ENCODE peak calls at places on chromosomes 7 and 10, in seven cellular contexts. One of them, this sample, is unnamed.

GRCh38 chr10:119316729-119317097 is 109.3 kb downstream of the GRK5 start:
- DNase-seq in CD8-positive, alpha-beta memory T cell: no peak
- DNase-seq in astrocyte: peak; percentile 86
- DNase-seq in A549: peak; percentile 94
- DNase-seq in aorta: no peak
- DNase-seq in GM23248: peak; percentile 89
- DNase-seq in suprapubic skin: no peak
- DNase-seq in this sample: no peak

GRCh38 chr7:602341-603141 is 82.9 kb upstream of the PDGFA start:
- DNase-seq in CD8-positive, alpha-beta memory T cell: no peak
- DNase-seq in astrocyte: no peak
- DNase-seq in A549: no peak
- DNase-seq in aorta: peak; percentile 83
- DNase-seq in GM23248: peak; percentile 17
- DNase-seq in suprapubic skin: peak; percentile 69
- DNase-seq in this sample: no peak

GRCh38 chr10:59970396-59971368 is 64.3 kb upstream of the CCDC6 start:
- DNase-seq in CD8-positive, alpha-beta memory T cell: no peak
- DNase-seq in astrocyte: no peak
- DNase-seq in A549: no peak
- DNase-seq in aorta: no peak
- DNase-seq in GM23248: no peak
- DNase-seq in suprapubic skin: no peak
- DNase-seq in this sample: no peak

GRCh38 chr10:17781856-17782255 is 27.3 kb upstream of the MRC1 start:
- DNase-seq in CD8-positive, alpha-beta memory T cell: no peak
- DNase-seq in astrocyte: no peak
- DNase-seq in A549: peak; percentile 31
- DNase-seq in aorta: no peak
- DNase-seq in GM23248: no peak
- DNase-seq in suprapubic skin: no peak
- DNase-seq in this sample: no peak

GRCh38 chr7:117165656-117166055 is 157.2 kb downstream of the WNT2 start:
- DNase-seq in CD8-positive, alpha-beta memory T cell: no peak
- DNase-seq in astrocyte: no peak
- DNase-seq in A549: no peak
- DNase-seq in aorta: no peak
- DNase-seq in GM23248: no peak
- DNase-seq in suprapubic skin: no peak
- DNase-seq in this sample: no peak

GRCh38 chr7:130365511-130366441 is 14.5 kb upstream of the CPA1 start:
- DNase-seq in CD8-positive, alpha-beta memory T cell: peak; percentile 54
- DNase-seq in astrocyte: peak; percentile 99
- DNase-seq in A549: no peak
- DNase-seq in aorta: no peak
- DNase-seq in GM23248: peak; percentile 88
- DNase-seq in suprapubic skin: peak; percentile 54
- DNase-seq in this sample: peak; percentile 9

GRCh38 chr10:109374215-109374614 is 549.1 kb downstream of the XPNPEP1 start:
- DNase-seq in CD8-positive, alpha-beta memory T cell: no peak
- DNase-seq in astrocyte: peak; percentile 72
- DNase-seq in A549: no peak
- DNase-seq in aorta: no peak
- DNase-seq in GM23248: peak; percentile 87
- DNase-seq in suprapubic skin: no peak
- DNase-seq in this sample: no peak

GRCh38 chr10:116271593-116272496 is 1.2 kb downstream of the GFRA1 start:
- DNase-seq in CD8-positive, alpha-beta memory T cell: no peak
- DNase-seq in astrocyte: no peak
- DNase-seq in A549: no peak
- DNase-seq in aorta: peak; percentile 82
- DNase-seq in GM23248: peak; percentile 64
- DNase-seq in suprapubic skin: peak; percentile 72
- DNase-seq in this sample: no peak

GRCh38 chr7:83119002-83119358 is 43.7 kb downstream of the PCLO start:
- DNase-seq in CD8-positive, alpha-beta memory T cell: no peak
- DNase-seq in astrocyte: no peak
- DNase-seq in A549: no peak
- DNase-seq in aorta: no peak
- DNase-seq in GM23248: no peak
- DNase-seq in suprapubic skin: no peak
- DNase-seq in this sample: no peak

GRCh38 chr7:22663319-22663718 is 63.7 kb upstream of the IL6 start:
- DNase-seq in CD8-positive, alpha-beta memory T cell: no peak
- DNase-seq in astrocyte: peak; percentile 62
- DNase-seq in A549: no peak
- DNase-seq in aorta: no peak
- DNase-seq in GM23248: peak; percentile 78
- DNase-seq in suprapubic skin: no peak
- DNase-seq in this sample: no peak

GRCh38 chr7:124810605-124811004 is 45.0 kb upstream of the GPR37 start:
- DNase-seq in CD8-positive, alpha-beta memory T cell: no peak
- DNase-seq in astrocyte: no peak
- DNase-seq in A549: no peak
- DNase-seq in aorta: no peak
- DNase-seq in GM23248: no peak
- DNase-seq in suprapubic skin: no peak
- DNase-seq in this sample: no peak

GRCh38 chr10:101848894-101849351 is 5.3 kb upstream of the KCNIP2 start:
- DNase-seq in CD8-positive, alpha-beta memory T cell: no peak
- DNase-seq in astrocyte: peak; percentile 20
- DNase-seq in A549: no peak
- DNase-seq in aorta: no peak
- DNase-seq in GM23248: no peak
- DNase-seq in suprapubic skin: no peak
- DNase-seq in this sample: no peak

GRCh38 chr10:129760416-129760815 is 203.7 kb downstream of the EBF3 start:
- DNase-seq in CD8-positive, alpha-beta memory T cell: no peak
- DNase-seq in astrocyte: no peak
- DNase-seq in A549: no peak
- DNase-seq in aorta: peak; percentile 23
- DNase-seq in GM23248: no peak
- DNase-seq in suprapubic skin: no peak
- DNase-seq in this sample: no peak

GRCh38 chr10:132681858-132682755 is 103.8 kb downstream of the NKX6-2 start:
- DNase-seq in CD8-positive, alpha-beta memory T cell: no peak
- DNase-seq in astrocyte: no peak
- DNase-seq in A549: no peak
- DNase-seq in aorta: peak; percentile 48
- DNase-seq in GM23248: no peak
- DNase-seq in suprapubic skin: peak; percentile 31
- DNase-seq in this sample: no peak

GRCh38 chr10:60194421-60194820 is 195.3 kb downstream of the ANK3 start:
- DNase-seq in CD8-positive, alpha-beta memory T cell: no peak
- DNase-seq in astrocyte: no peak
- DNase-seq in A549: no peak
- DNase-seq in aorta: no peak
- DNase-seq in GM23248: no peak
- DNase-seq in suprapubic skin: no peak
- DNase-seq in this sample: no peak

GRCh38 chr7:151671514-151671913 is 151.8 kb upstream of the RHEB start:
- DNase-seq in CD8-positive, alpha-beta memory T cell: no peak
- DNase-seq in astrocyte: peak; percentile 31
- DNase-seq in A549: no peak
- DNase-seq in aorta: no peak
- DNase-seq in GM23248: no peak
- DNase-seq in suprapubic skin: peak; percentile 14
- DNase-seq in this sample: no peak
- H3K27ac ChIP-seq in CD8-positive, alpha-beta memory T cell: no peak overlapping the region
- H3K27ac ChIP-seq in astrocyte: no peak overlapping the region
- H3K27ac ChIP-seq in A549: no peak overlapping the region
- H3K27ac ChIP-seq in aorta: no peak overlapping the region
- H3K27ac ChIP-seq in GM23248: no peak overlapping the region
- H3K27ac ChIP-seq in suprapubic skin: no peak overlapping the region
- H3K27ac ChIP-seq in this sample: no peak overlapping the region

GRCh38 chr10:48477181-48477580 is 127.7 kb downstream of the ARHGAP22 start:
- DNase-seq in CD8-positive, alpha-beta memory T cell: no peak
- DNase-seq in astrocyte: no peak
- DNase-seq in A549: no peak
- DNase-seq in aorta: no peak
- DNase-seq in GM23248: no peak
- DNase-seq in suprapubic skin: no peak
- DNase-seq in this sample: no peak

GRCh38 chr10:48476279-48476982 is 128.4 kb downstream of the ARHGAP22 start:
- DNase-seq in CD8-positive, alpha-beta memory T cell: no peak
- DNase-seq in astrocyte: no peak
- DNase-seq in A549: no peak
- DNase-seq in aorta: no peak
- DNase-seq in GM23248: no peak
- DNase-seq in suprapubic skin: no peak
- DNase-seq in this sample: no peak

GRCh38 chr10:48473704-48474103 is 131.2 kb downstream of the ARHGAP22 start:
- DNase-seq in CD8-positive, alpha-beta memory T cell: no peak
- DNase-seq in astrocyte: no peak
- DNase-seq in A549: no peak
- DNase-seq in aorta: peak; percentile 57
- DNase-seq in GM23248: no peak
- DNase-seq in suprapubic skin: no peak
- DNase-seq in this sample: no peak

GRCh38 chr10:48474764-48475365 is 130.0 kb downstream of the ARHGAP22 start:
- DNase-seq in CD8-positive, alpha-beta memory T cell: no peak
- DNase-seq in astrocyte: no peak
- DNase-seq in A549: no peak
- DNase-seq in aorta: no peak
- DNase-seq in GM23248: no peak
- DNase-seq in suprapubic skin: no peak
- DNase-seq in this sample: no peak

DNA sequence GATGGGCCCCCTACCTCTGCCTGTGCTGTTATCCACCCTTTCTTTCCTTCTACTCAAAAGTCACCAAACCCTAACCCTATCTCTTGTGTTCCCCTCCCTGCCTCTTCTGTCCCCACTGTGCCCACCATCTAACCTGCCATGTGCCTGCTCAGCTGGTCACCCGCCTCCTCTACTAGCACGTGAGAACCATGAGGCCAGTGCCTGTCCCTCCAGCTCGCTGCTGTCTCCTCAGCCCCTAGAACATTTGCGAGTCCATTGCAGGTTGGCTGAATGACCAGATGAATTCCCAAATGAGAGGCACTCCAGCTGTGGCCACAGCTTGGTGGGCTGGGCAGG is 129.0 kb downstream of the ARHGAP22 start:
- DNase-seq in CD8-positive, alpha-beta memory T cell: no peak
- DNase-seq in astrocyte: no peak
- DNase-seq in A549: no peak
- DNase-seq in aorta: no peak
- DNase-seq in GM23248: no peak
- DNase-seq in suprapubic skin: no peak
- DNase-seq in this sample: no peak
- H3K27ac ChIP-seq in CD8-positive, alpha-beta memory T cell: no peak overlapping the region
- H3K27ac ChIP-seq in astrocyte: no peak overlapping the region
- H3K27ac ChIP-seq in A549: no peak overlapping the region
- H3K27ac ChIP-seq in aorta: no peak overlapping the region
- H3K27ac ChIP-seq in GM23248: no peak overlapping the region
- H3K27ac ChIP-seq in suprapubic skin: no peak overlapping the region
- H3K27ac ChIP-seq in this sample: no peak overlapping the region

GRCh38 chr10:7410306-7410799 is 481 bp downstream of the SFMBT2 start:
- DNase-seq in CD8-positive, alpha-beta memory T cell: peak; percentile 48
- DNase-seq in astrocyte: no peak
- DNase-seq in A549: no peak
- DNase-seq in aorta: no peak
- DNase-seq in GM23248: peak; percentile 38
- DNase-seq in suprapubic skin: no peak
- DNase-seq in this sample: peak; percentile 56
- H3K27ac ChIP-seq in CD8-positive, alpha-beta memory T cell: peak overlapping the region; percentile 84
- H3K27ac ChIP-seq in astrocyte: no peak overlapping the region
- H3K27ac ChIP-seq in A549: peak overlapping the region; percentile 86
- H3K27ac ChIP-seq in aorta: no peak overlapping the region
- H3K27ac ChIP-seq in GM23248: no peak overlapping the region
- H3K27ac ChIP-seq in suprapubic skin: peak overlapping the region; percentile 61
- H3K27ac ChIP-seq in this sample: peak overlapping the region; percentile 76

GRCh38 chr7:5997210-5997808 is 11.5 kb downstream of the PMS2 start:
- DNase-seq in CD8-positive, alpha-beta memory T cell: peak; percentile 50
- DNase-seq in astrocyte: peak; percentile 44
- DNase-seq in A549: peak; percentile 73
- DNase-seq in aorta: no peak
- DNase-seq in GM23248: peak; percentile 82
- DNase-seq in suprapubic skin: no peak
- DNase-seq in this sample: no peak
- H3K27ac ChIP-seq in CD8-positive, alpha-beta memory T cell: no peak overlapping the region
- H3K27ac ChIP-seq in astrocyte: no peak overlapping the region
- H3K27ac ChIP-seq in A549: no peak overlapping the region
- H3K27ac ChIP-seq in aorta: no peak overlapping the region
- H3K27ac ChIP-seq in GM23248: no peak overlapping the region
- H3K27ac ChIP-seq in suprapubic skin: no peak overlapping the region
- H3K27ac ChIP-seq in this sample: no peak overlapping the region

GRCh38 chr7:139094030-139094429 is 15.5 kb downstream of the ZC3HAV1 start:
- DNase-seq in CD8-positive, alpha-beta memory T cell: peak; percentile 18
- DNase-seq in astrocyte: no peak
- DNase-seq in A549: no peak
- DNase-seq in aorta: no peak
- DNase-seq in GM23248: no peak
- DNase-seq in suprapubic skin: no peak
- DNase-seq in this sample: no peak
- H3K27ac ChIP-seq in CD8-positive, alpha-beta memory T cell: no peak overlapping the region
- H3K27ac ChIP-seq in astrocyte: no peak overlapping the region
- H3K27ac ChIP-seq in A549: no peak overlapping the region
- H3K27ac ChIP-seq in aorta: no peak overlapping the region
- H3K27ac ChIP-seq in GM23248: no peak overlapping the region
- H3K27ac ChIP-seq in suprapubic skin: no peak overlapping the region
- H3K27ac ChIP-seq in this sample: no peak overlapping the region

GRCh38 chr7:158428842-158429753 is 158.5 kb downstream of the PTPRN2 start:
- DNase-seq in CD8-positive, alpha-beta memory T cell: no peak
- DNase-seq in astrocyte: no peak
- DNase-seq in A549: no peak
- DNase-seq in aorta: no peak
- DNase-seq in GM23248: no peak
- DNase-seq in suprapubic skin: no peak
- DNase-seq in this sample: no peak

GRCh38 chr7:158432369-158433270 is 155.0 kb downstream of the PTPRN2 start:
- DNase-seq in CD8-positive, alpha-beta memory T cell: no peak
- DNase-seq in astrocyte: no peak
- DNase-seq in A549: peak; percentile 96
- DNase-seq in aorta: no peak
- DNase-seq in GM23248: no peak
- DNase-seq in suprapubic skin: peak; percentile 1
- DNase-seq in this sample: no peak

GRCh38 chr7:158430308-158431034 is 157.2 kb downstream of the PTPRN2 start:
- DNase-seq in CD8-positive, alpha-beta memory T cell: no peak
- DNase-seq in astrocyte: no peak
- DNase-seq in A549: no peak
- DNase-seq in aorta: no peak
- DNase-seq in GM23248: no peak
- DNase-seq in suprapubic skin: no peak
- DNase-seq in this sample: no peak

GRCh38 chr7:158431055-158431940 is 156.3 kb downstream of the PTPRN2 start:
- DNase-seq in CD8-positive, alpha-beta memory T cell: no peak
- DNase-seq in astrocyte: no peak
- DNase-seq in A549: peak; percentile 12
- DNase-seq in aorta: no peak
- DNase-seq in GM23248: no peak
- DNase-seq in suprapubic skin: peak; percentile 42
- DNase-seq in this sample: no peak

DNA sequence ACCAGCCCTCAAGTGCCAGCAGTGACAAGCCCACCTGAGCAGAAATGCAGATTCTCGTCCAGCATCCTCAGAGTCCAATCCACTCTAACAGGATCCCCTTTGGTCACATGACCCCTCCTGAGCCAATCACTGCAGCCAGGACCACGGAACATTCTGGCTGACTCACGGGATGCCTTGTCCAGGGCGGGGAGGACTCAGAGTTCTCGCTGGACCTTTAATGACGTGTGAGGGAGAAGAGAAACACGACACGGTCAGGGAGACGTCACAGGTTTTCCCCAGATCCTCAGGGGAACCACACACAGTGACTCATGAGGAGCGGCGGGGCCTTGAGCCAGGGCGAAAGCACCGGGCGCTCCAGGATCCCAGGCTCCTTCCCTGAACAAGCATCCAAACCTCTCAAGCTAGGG is 155.7 kb downstream of the PTPRN2 start:
- DNase-seq in CD8-positive, alpha-beta memory T cell: no peak
- DNase-seq in astrocyte: peak; percentile 30
- DNase-seq in A549: peak; percentile 98
- DNase-seq in aorta: peak; percentile 89
- DNase-seq in GM23248: peak; percentile 42
- DNase-seq in suprapubic skin: no peak
- DNase-seq in this sample: no peak
- H3K27ac ChIP-seq in CD8-positive, alpha-beta memory T cell: no peak overlapping the region
- H3K27ac ChIP-seq in astrocyte: peak overlapping the region; percentile 42
- H3K27ac ChIP-seq in A549: peak overlapping the region; percentile 90
- H3K27ac ChIP-seq in aorta: no peak overlapping the region
- H3K27ac ChIP-seq in GM23248: no peak overlapping the region
- H3K27ac ChIP-seq in suprapubic skin: no peak overlapping the region
- H3K27ac ChIP-seq in this sample: no peak overlapping the region